ENCODE peak calls at places on chromosomes 3 and 15, in six cellular contexts. A is T-helper 2 cell; Y is epithelial cell of esophagus; H is activated CD4-positive, alpha-beta T cell treated with anti-CD3 and anti-CD28 coated beads for 48 hours; T is HCEC 1CT; W is Right ventricle myocardium superior. J is an unnamed sample.

GRCh38 chr3:119469378-119470189 is 821 bp downstream of the POGLUT1 start:
- DNase-seq in H (no peak), Y (peak; percentile 24), A (peak; percentile 42), T (no peak), W (no peak), J (no peak)

GRCh38 chr3:61907210-61907609 is 345.8 kb downstream of the PTPRG start:
- DNase-seq in H (no peak), W (no peak), Y (no peak), T (no peak), A (no peak), J (no peak)

GRCh38 chr3:110576962-110577361 is 494.7 kb upstream of the NECTIN3 start:
- DNase-seq in T (peak; percentile 93), H (no peak), Y (peak; percentile 90), W (no peak), A (no peak), J (no peak)

GRCh38 chr3:196198771-196199753 is 12.1 kb downstream of the ZDHHC19 start:
- DNase-seq in T (peak; percentile 20), W (peak; percentile 8), Y (peak; percentile 26), A (no peak), H (no peak), J (no peak)

GRCh38 chr3:118108769-118109168 is 925.9 kb downstream of the IGSF11 start:
- DNase-seq in A (no peak), T (no peak), W (no peak), H (no peak), Y (peak; percentile 94), J (no peak)

GRCh38 chr15:41494190-41494921 is 682 bp downstream of the ITPKA start:
- DNase-seq in Y (no peak), H (peak; percentile 67), W (no peak), A (peak; percentile 58), T (no peak), J (no peak)

GRCh38 chr15:100060276-100060926 is 281.4 kb downstream of the ADAMTS17 start:
- DNase-seq in A (no peak), W (no peak), T (no peak), Y (peak; percentile 84), H (no peak), J (no peak)

GRCh38 chr3:102733811-102734574 is 299.2 kb downstream of the ZPLD1 start:
- DNase-seq in W (no peak), A (no peak), T (no peak), H (no peak), Y (peak; percentile 22), J (no peak)

GRCh38 chr15:70376929-70377691 is 279.4 kb upstream of the TLE3 start:
- DNase-seq in W (peak; percentile 86), Y (peak; percentile 63), H (no peak), T (peak; percentile 13), A (no peak), J (no peak)

GRCh38 chr3:56923546-56924224 is 121.9 kb upstream of the ARHGEF3 start:
- DNase-seq in H (no peak), T (peak; percentile 51), Y (peak; percentile 66), A (peak; percentile 68), W (no peak), J (peak; percentile 49)

GRCh38 chr3:14523792-14524191 is 16.4 kb downstream of the GRIP2 start:
- DNase-seq in H (no peak), W (no peak), T (no peak), Y (no peak), A (no peak), J (no peak)

GRCh38 chr3:23333633-23334032 is 130.5 kb downstream of the UBE2E2 start:
- DNase-seq in H (no peak), T (peak; percentile 6), W (no peak), A (no peak), Y (peak; percentile 23), J (no peak)

GRCh38 chr3:177337548-177338331 is 140.5 kb upstream of the TBL1XR1 start:
- DNase-seq in T (peak; percentile 83), H (peak; percentile 81), Y (peak; percentile 57), W (no peak), A (peak; percentile 88), J (peak; percentile 57)

J was measured in effector memory CD4-positive, alpha-beta T cell.